ENCODE peak calls at places on chromosomes 11 and 22, in nine cellular contexts. One of them, this sample, is unnamed.

GRCh38 chr22:35534091-35534490 is 6.5 kb upstream of the RASD2 start:
- DNase-seq in HS-5: no peak
- DNase-seq in astrocyte of the cerebellum: no peak
- DNase-seq in NCI-H1436: no peak
- DNase-seq in hepatocyte: no peak
- DNase-seq in stimulated activated CD4-positive, alpha-beta T cell treated with anti-CD3 and anti-CD28 coated beads, Interleukin-15, amount 100 ng/mL, for 48 hours: no peak
- DNase-seq in Karpas-422: no peak
- DNase-seq in naive thymus-derived CD8-positive, alpha-beta T cell: no peak
- DNase-seq in skeletal muscle cell: no peak
- DNase-seq in this sample: no peak

GRCh38 chr22:48635825-48636224 is 1191.8 kb downstream of the BRD1 start:
- DNase-seq in Karpas-422: no peak
- DNase-seq in hepatocyte: no peak
- DNase-seq in skeletal muscle cell: no peak
- DNase-seq in stimulated activated CD4-positive, alpha-beta T cell treated with anti-CD3 and anti-CD28 coated beads, Interleukin-15, amount 100 ng/mL, for 48 hours: no peak
- DNase-seq in naive thymus-derived CD8-positive, alpha-beta T cell: no peak
- DNase-seq in HS-5: no peak
- DNase-seq in NCI-H1436: peak; percentile 63
- DNase-seq in astrocyte of the cerebellum: no peak
- DNase-seq in this sample: no peak

GRCh38 chr11:57324154-57324885 is 432 bp downstream of the TNKS1BP1 start:
- DNase-seq in NCI-H1436: no peak
- DNase-seq in HS-5: no peak
- DNase-seq in naive thymus-derived CD8-positive, alpha-beta T cell: no peak
- DNase-seq in hepatocyte: peak; percentile 81
- DNase-seq in skeletal muscle cell: no peak
- DNase-seq in Karpas-422: peak; percentile 63
- DNase-seq in astrocyte of the cerebellum: no peak
- DNase-seq in stimulated activated CD4-positive, alpha-beta T cell treated with anti-CD3 and anti-CD28 coated beads, Interleukin-15, amount 100 ng/mL, for 48 hours: no peak
- DNase-seq in this sample: no peak

GRCh38 chr11:35064114-35064800 is 74.7 kb upstream of the CD44 start:
- DNase-seq in naive thymus-derived CD8-positive, alpha-beta T cell: no peak
- DNase-seq in NCI-H1436: no peak
- DNase-seq in astrocyte of the cerebellum: peak; percentile 88
- DNase-seq in hepatocyte: no peak
- DNase-seq in skeletal muscle cell: peak; percentile 27
- DNase-seq in HS-5: peak; percentile 66
- DNase-seq in Karpas-422: no peak
- DNase-seq in stimulated activated CD4-positive, alpha-beta T cell treated with anti-CD3 and anti-CD28 coated beads, Interleukin-15, amount 100 ng/mL, for 48 hours: no peak
- DNase-seq in this sample: no peak

GRCh38 chr22:30868663-30869385 is 99.8 kb downstream of the MORC2 start:
- DNase-seq in astrocyte of the cerebellum: no peak
- DNase-seq in Karpas-422: no peak
- DNase-seq in hepatocyte: peak; percentile 2
- DNase-seq in skeletal muscle cell: peak; percentile 47
- DNase-seq in naive thymus-derived CD8-positive, alpha-beta T cell: peak; percentile 11
- DNase-seq in NCI-H1436: no peak
- DNase-seq in HS-5: no peak
- DNase-seq in stimulated activated CD4-positive, alpha-beta T cell treated with anti-CD3 and anti-CD28 coated beads, Interleukin-15, amount 100 ng/mL, for 48 hours: no peak
- DNase-seq in this sample: no peak

GRCh38 chr22:19175026-19175601 is 3.4 kb downstream of the SLC25A1 start:
- DNase-seq in hepatocyte: peak; percentile 3
- DNase-seq in NCI-H1436: no peak
- DNase-seq in HS-5: no peak
- DNase-seq in skeletal muscle cell: no peak
- DNase-seq in astrocyte of the cerebellum: no peak
- DNase-seq in naive thymus-derived CD8-positive, alpha-beta T cell: no peak
- DNase-seq in stimulated activated CD4-positive, alpha-beta T cell treated with anti-CD3 and anti-CD28 coated beads, Interleukin-15, amount 100 ng/mL, for 48 hours: no peak
- DNase-seq in Karpas-422: no peak
- DNase-seq in this sample: no peak

GRCh38 chr11:103183981-103184592 is 74.9 kb downstream of the DYNC2H1 start:
- DNase-seq in naive thymus-derived CD8-positive, alpha-beta T cell: no peak
- DNase-seq in NCI-H1436: no peak
- DNase-seq in HS-5: no peak
- DNase-seq in astrocyte of the cerebellum: no peak
- DNase-seq in hepatocyte: no peak
- DNase-seq in skeletal muscle cell: no peak
- DNase-seq in stimulated activated CD4-positive, alpha-beta T cell treated with anti-CD3 and anti-CD28 coated beads, Interleukin-15, amount 100 ng/mL, for 48 hours: no peak
- DNase-seq in Karpas-422: no peak
- DNase-seq in this sample: no peak

GRCh38 chr11:16883179-16883578 is 131.0 kb downstream of the PLEKHA7 start:
- DNase-seq in naive thymus-derived CD8-positive, alpha-beta T cell: no peak
- DNase-seq in Karpas-422: peak; percentile 42
- DNase-seq in hepatocyte: no peak
- DNase-seq in astrocyte of the cerebellum: no peak
- DNase-seq in NCI-H1436: no peak
- DNase-seq in stimulated activated CD4-positive, alpha-beta T cell treated with anti-CD3 and anti-CD28 coated beads, Interleukin-15, amount 100 ng/mL, for 48 hours: no peak
- DNase-seq in skeletal muscle cell: no peak
- DNase-seq in HS-5: no peak
- DNase-seq in this sample: no peak

GRCh38 chr11:116558504-116559252 is 214.1 kb downstream of the BUD13 start:
- DNase-seq in naive thymus-derived CD8-positive, alpha-beta T cell: no peak
- DNase-seq in hepatocyte: no peak
- DNase-seq in NCI-H1436: no peak
- DNase-seq in HS-5: peak; percentile 56
- DNase-seq in Karpas-422: no peak
- DNase-seq in astrocyte of the cerebellum: no peak
- DNase-seq in skeletal muscle cell: no peak
- DNase-seq in stimulated activated CD4-positive, alpha-beta T cell treated with anti-CD3 and anti-CD28 coated beads, Interleukin-15, amount 100 ng/mL, for 48 hours: no peak
- DNase-seq in this sample: no peak

GRCh38 chr11:123143476-123143875 is 51.6 kb downstream of the CLMP start:
- DNase-seq in skeletal muscle cell: no peak
- DNase-seq in hepatocyte: no peak
- DNase-seq in HS-5: no peak
- DNase-seq in stimulated activated CD4-positive, alpha-beta T cell treated with anti-CD3 and anti-CD28 coated beads, Interleukin-15, amount 100 ng/mL, for 48 hours: no peak
- DNase-seq in astrocyte of the cerebellum: no peak
- DNase-seq in NCI-H1436: no peak
- DNase-seq in Karpas-422: no peak
- DNase-seq in naive thymus-derived CD8-positive, alpha-beta T cell: no peak
- DNase-seq in this sample: no peak

GRCh38 chr11:38014405-38014804 is 1416.4 kb upstream of the RAG2 start:
- DNase-seq in NCI-H1436: no peak
- DNase-seq in Karpas-422: no peak
- DNase-seq in HS-5: no peak
- DNase-seq in stimulated activated CD4-positive, alpha-beta T cell treated with anti-CD3 and anti-CD28 coated beads, Interleukin-15, amount 100 ng/mL, for 48 hours: no peak
- DNase-seq in hepatocyte: no peak
- DNase-seq in skeletal muscle cell: peak; percentile 48
- DNase-seq in astrocyte of the cerebellum: peak; percentile 96
- DNase-seq in naive thymus-derived CD8-positive, alpha-beta T cell: no peak
- DNase-seq in this sample: no peak

GRCh38 chr11:61777234-61778090 is 14.9 kb downstream of the TMEM258 start:
- DNase-seq in HS-5: no peak
- DNase-seq in skeletal muscle cell: no peak
- DNase-seq in Karpas-422: no peak
- DNase-seq in astrocyte of the cerebellum: no peak
- DNase-seq in stimulated activated CD4-positive, alpha-beta T cell treated with anti-CD3 and anti-CD28 coated beads, Interleukin-15, amount 100 ng/mL, for 48 hours: no peak
- DNase-seq in NCI-H1436: no peak
- DNase-seq in hepatocyte: no peak
- DNase-seq in naive thymus-derived CD8-positive, alpha-beta T cell: peak; percentile 55
- DNase-seq in this sample: no peak

GRCh38 chr11:65574147-65574962 is 1.5 kb upstream of the EHBP1L1 start:
- DNase-seq in hepatocyte: peak; percentile 95
- DNase-seq in naive thymus-derived CD8-positive, alpha-beta T cell: peak; percentile 76
- DNase-seq in astrocyte of the cerebellum: peak; percentile 79
- DNase-seq in skeletal muscle cell: peak; percentile 84
- DNase-seq in stimulated activated CD4-positive, alpha-beta T cell treated with anti-CD3 and anti-CD28 coated beads, Interleukin-15, amount 100 ng/mL, for 48 hours: peak; percentile 89
- DNase-seq in NCI-H1436: peak; percentile 54
- DNase-seq in Karpas-422: peak; percentile 93
- DNase-seq in HS-5: peak; percentile 82
- DNase-seq in this sample: no peak

GRCh38 chr22:21972293-21972779 is 10.3 kb downstream of the TOP3B start:
- DNase-seq in hepatocyte: peak; percentile 43
- DNase-seq in astrocyte of the cerebellum: no peak
- DNase-seq in skeletal muscle cell: no peak
- DNase-seq in stimulated activated CD4-positive, alpha-beta T cell treated with anti-CD3 and anti-CD28 coated beads, Interleukin-15, amount 100 ng/mL, for 48 hours: no peak
- DNase-seq in NCI-H1436: no peak
- DNase-seq in Karpas-422: peak; percentile 86
- DNase-seq in naive thymus-derived CD8-positive, alpha-beta T cell: peak; percentile 60
- DNase-seq in HS-5: no peak
- DNase-seq in this sample: no peak

GRCh38 chr11:123454060-123454651 is 24.1 kb downstream of the GRAMD1B start:
- DNase-seq in NCI-H1436: peak; percentile 35
- DNase-seq in stimulated activated CD4-positive, alpha-beta T cell treated with anti-CD3 and anti-CD28 coated beads, Interleukin-15, amount 100 ng/mL, for 48 hours: peak; percentile 74
- DNase-seq in HS-5: no peak
- DNase-seq in naive thymus-derived CD8-positive, alpha-beta T cell: no peak
- DNase-seq in hepatocyte: no peak
- DNase-seq in astrocyte of the cerebellum: no peak
- DNase-seq in Karpas-422: no peak
- DNase-seq in skeletal muscle cell: no peak
- DNase-seq in this sample: peak; percentile 17

GRCh38 chr11:111663820-111664219 is 61.6 kb downstream of the SIK2 start:
- DNase-seq in Karpas-422: no peak
- DNase-seq in astrocyte of the cerebellum: no peak
- DNase-seq in skeletal muscle cell: peak; percentile 8
- DNase-seq in naive thymus-derived CD8-positive, alpha-beta T cell: no peak
- DNase-seq in HS-5: no peak
- DNase-seq in hepatocyte: no peak
- DNase-seq in stimulated activated CD4-positive, alpha-beta T cell treated with anti-CD3 and anti-CD28 coated beads, Interleukin-15, amount 100 ng/mL, for 48 hours: no peak
- DNase-seq in NCI-H1436: no peak
- DNase-seq in this sample: no peak

GRCh38 chr11:93817426-93818348 is 32.7 kb downstream of the VSTM5 start:
- DNase-seq in stimulated activated CD4-positive, alpha-beta T cell treated with anti-CD3 and anti-CD28 coated beads, Interleukin-15, amount 100 ng/mL, for 48 hours: no peak
- DNase-seq in hepatocyte: no peak
- DNase-seq in NCI-H1436: no peak
- DNase-seq in naive thymus-derived CD8-positive, alpha-beta T cell: no peak
- DNase-seq in Karpas-422: no peak
- DNase-seq in skeletal muscle cell: peak; percentile 1
- DNase-seq in astrocyte of the cerebellum: no peak
- DNase-seq in HS-5: no peak
- DNase-seq in this sample: no peak

GRCh38 chr11:2940166-2940929 is 11.1 kb upstream of the PHLDA2 start:
- DNase-seq in hepatocyte: no peak
- DNase-seq in Karpas-422: no peak
- DNase-seq in astrocyte of the cerebellum: no peak
- DNase-seq in skeletal muscle cell: no peak
- DNase-seq in naive thymus-derived CD8-positive, alpha-beta T cell: peak; percentile 30
- DNase-seq in HS-5: no peak
- DNase-seq in stimulated activated CD4-positive, alpha-beta T cell treated with anti-CD3 and anti-CD28 coated beads, Interleukin-15, amount 100 ng/mL, for 48 hours: no peak
- DNase-seq in NCI-H1436: no peak
- DNase-seq in this sample: no peak

GRCh38 chr11:114179234-114179941 is 116.8 kb upstream of the NNMT start:
- DNase-seq in hepatocyte: peak; percentile 89
- DNase-seq in NCI-H1436: no peak
- DNase-seq in HS-5: no peak
- DNase-seq in Karpas-422: no peak
- DNase-seq in astrocyte of the cerebellum: peak; percentile 49
- DNase-seq in stimulated activated CD4-positive, alpha-beta T cell treated with anti-CD3 and anti-CD28 coated beads, Interleukin-15, amount 100 ng/mL, for 48 hours: no peak
- DNase-seq in naive thymus-derived CD8-positive, alpha-beta T cell: no peak
- DNase-seq in skeletal muscle cell: peak; percentile 99
- DNase-seq in this sample: no peak

GRCh38 chr11:61516675-61517516 is 8.3 kb downstream of the LRRC10B start:
- DNase-seq in stimulated activated CD4-positive, alpha-beta T cell treated with anti-CD3 and anti-CD28 coated beads, Interleukin-15, amount 100 ng/mL, for 48 hours: no peak
- DNase-seq in naive thymus-derived CD8-positive, alpha-beta T cell: peak; percentile 68
- DNase-seq in astrocyte of the cerebellum: no peak
- DNase-seq in skeletal muscle cell: no peak
- DNase-seq in HS-5: no peak
- DNase-seq in NCI-H1436: peak; percentile 30
- DNase-seq in Karpas-422: peak; percentile 82
- DNase-seq in hepatocyte: peak; percentile 54
- DNase-seq in this sample: no peak

GRCh38 chr22:37176464-37177061 is 11.5 kb downstream of the C1QTNF6 start:
- DNase-seq in naive thymus-derived CD8-positive, alpha-beta T cell: no peak
- DNase-seq in hepatocyte: peak; percentile 71
- DNase-seq in NCI-H1436: no peak
- DNase-seq in Karpas-422: no peak
- DNase-seq in astrocyte of the cerebellum: peak; percentile 24
- DNase-seq in skeletal muscle cell: peak; percentile 67
- DNase-seq in stimulated activated CD4-positive, alpha-beta T cell treated with anti-CD3 and anti-CD28 coated beads, Interleukin-15, amount 100 ng/mL, for 48 hours: no peak
- DNase-seq in HS-5: no peak
- DNase-seq in this sample: no peak

GRCh38 chr11:2793781-2794418 is 91.7 kb downstream of the CDKN1C start:
- DNase-seq in skeletal muscle cell: no peak
- DNase-seq in Karpas-422: no peak
- DNase-seq in hepatocyte: no peak
- DNase-seq in HS-5: no peak
- DNase-seq in stimulated activated CD4-positive, alpha-beta T cell treated with anti-CD3 and anti-CD28 coated beads, Interleukin-15, amount 100 ng/mL, for 48 hours: no peak
- DNase-seq in naive thymus-derived CD8-positive, alpha-beta T cell: no peak
- DNase-seq in astrocyte of the cerebellum: no peak
- DNase-seq in NCI-H1436: no peak
- DNase-seq in this sample: no peak

GRCh38 chr11:119727523-119728081 is 1.4 kb downstream of the NECTIN1 start:
- DNase-seq in hepatocyte: peak; percentile 69
- DNase-seq in stimulated activated CD4-positive, alpha-beta T cell treated with anti-CD3 and anti-CD28 coated beads, Interleukin-15, amount 100 ng/mL, for 48 hours: no peak
- DNase-seq in HS-5: no peak
- DNase-seq in astrocyte of the cerebellum: no peak
- DNase-seq in skeletal muscle cell: no peak
- DNase-seq in naive thymus-derived CD8-positive, alpha-beta T cell: peak; percentile 32
- DNase-seq in Karpas-422: no peak
- DNase-seq in NCI-H1436: no peak
- DNase-seq in this sample: no peak

GRCh38 chr11:14907411-14908213 is 15.6 kb upstream of the CYP2R1 start:
- DNase-seq in HS-5: no peak
- DNase-seq in Karpas-422: peak; percentile 91
- DNase-seq in skeletal muscle cell: no peak
- DNase-seq in hepatocyte: peak; percentile 79
- DNase-seq in stimulated activated CD4-positive, alpha-beta T cell treated with anti-CD3 and anti-CD28 coated beads, Interleukin-15, amount 100 ng/mL, for 48 hours: peak; percentile 78
- DNase-seq in astrocyte of the cerebellum: no peak
- DNase-seq in naive thymus-derived CD8-positive, alpha-beta T cell: peak; percentile 81
- DNase-seq in NCI-H1436: peak; percentile 82
- DNase-seq in this sample: no peak

This sample was measured in keratinocyte.